ENCODE peak calls at places on chromosomes 1 and 21, in five cellular contexts. F, A, D, C and S are unnamed samples.
A peak's percentile ranks its signal among the peaks of the same experiment; 100 is the strongest.

GRCh38 chr21:36695283-36695634 is 3.7 kb upstream of the SIM2 start:
- DNase-seq in D (no peak), F (no peak), C (no peak), A (no peak), S (no peak)

GRCh38 chr1:24526045-24526444 is 23.4 kb downstream of the RCAN3 start:
- DNase-seq in C (no peak), F (no peak), A (no peak), D (no peak), S (no peak)

GRCh38 chr1:14880456-14881316 is 272.9 kb upstream of the TMEM51 start:
- DNase-seq in D (no peak), A (no peak), C (no peak), F (peak; percentile 96), S (no peak)

GRCh38 chr1:203807211-203807610 is 11.8 kb downstream of the ZBED6 start:
- DNase-seq in D (no peak), F (peak; percentile 90), A (no peak), C (no peak), S (no peak)

GRCh38 chr1:222247081-222247480 is 300.8 kb downstream of the HHIPL2 start:
- DNase-seq in D (no peak), C (no peak), A (no peak), F (no peak), S (no peak)

GRCh38 chr1:240031414-240031813 is 60.3 kb upstream of the FMN2 start:
- DNase-seq in D (no peak), F (peak; percentile 73), C (no peak), A (no peak), S (no peak)

GRCh38 chr1:212791676-212792395 is at the start of the genes NSL1 and TATDN3:
- DNase-seq in C (peak; percentile 73), F (peak; percentile 90), A (peak; percentile 95), D (peak; percentile 91), S (peak; percentile 79)

GRCh38 chr1:187228790-187229189 is 400.0 kb downstream of the PLA2G4A start:
- DNase-seq in A (no peak), D (no peak), C (no peak), F (no peak), S (no peak)

GRCh38 chr1:154258784-154259183 is 13.6 kb upstream of the HAX1 start:
- DNase-seq in A (no peak), F (no peak), C (no peak), D (no peak), S (no peak)

GRCh38 chr1:86666368-86666767 is 38.0 kb upstream of the SH3GLB1 start:
- DNase-seq in A (no peak), D (peak; percentile 35), F (no peak), C (no peak), S (no peak)

GRCh38 chr1:145918992-145919939 is 749 bp upstream of the PEX11B start:
- DNase-seq in C (no peak), A (peak; percentile 54), D (peak; percentile 79), F (peak; percentile 74), S (peak; percentile 81)

GRCh38 chr21:40976198-40977114 is 129.5 kb upstream of the DSCAM start:
- DNase-seq in D (no peak), C (no peak), A (no peak), F (no peak), S (no peak)

GRCh38 chr1:222263791-222264190 is 284.1 kb downstream of the HHIPL2 start:
- DNase-seq in C (no peak), F (no peak), D (no peak), A (no peak), S (no peak)

GRCh38 chr1:53929349-53929945 is 16.1 kb downstream of the IFT25 start:
- DNase-seq in F (no peak), C (no peak), D (no peak), A (no peak), S (no peak)

GRCh38 chr1:167333114-167333513 is 112.4 kb downstream of the POU2F1 start:
- DNase-seq in C (no peak), A (peak; percentile 24), D (no peak), F (no peak), S (no peak)

GRCh38 chr1:203992440-203992839 is 80.5 kb upstream of the SOX13 start:
- DNase-seq in C (no peak), D (no peak), F (peak; percentile 8), A (no peak), S (no peak)

GRCh38 chr1:185533596-185533995 is 200.6 kb upstream of the HMCN1 start:
- DNase-seq in D (no peak), C (no peak), A (no peak), F (no peak), S (no peak)

GRCh38 chr1:180548686-180549326 is 10.0 kb upstream of the OVAAL start:
- DNase-seq in A (no peak), F (no peak), C (no peak), D (no peak), S (no peak)

GRCh38 chr21:18951291-18952038 is 547.9 kb upstream of the TMPRSS15 start:
- DNase-seq in A (no peak), F (no peak), D (no peak), C (peak; percentile 1), S (no peak)

GRCh38 chr1:198858026-198858425 is 219.2 kb downstream of the PTPRC start:
- DNase-seq in D (no peak), C (no peak), A (no peak), F (no peak), S (no peak)

GRCh38 chr1:166080965-166081870 is 85.6 kb downstream of the FAM78B start:
- DNase-seq in A (no peak), D (no peak), C (no peak), F (peak; percentile 5), S (no peak)

GRCh38 chr1:177164380-177165068 is at the start of gene ASTN1:
- DNase-seq in F (peak; percentile 25), A (no peak), D (peak; percentile 61), C (no peak), S (no peak)

GRCh38 chr1:51741121-51741681 is 124.3 kb downstream of the OSBPL9 start:
- DNase-seq in F (no peak), D (no peak), A (no peak), C (no peak), S (no peak)

GRCh38 chr1:244087021-244087560 is 36.0 kb downstream of the ZBTB18 start:
- DNase-seq in F (no peak), D (no peak), A (no peak), C (no peak), S (no peak)

GRCh38 chr1:244082969-244083368 is 31.9 kb downstream of the ZBTB18 start:
- DNase-seq in C (no peak), D (no peak), A (no peak), F (no peak), S (no peak)

GRCh38 chr1:244080343-244080929 is 29.4 kb downstream of the ZBTB18 start:
- DNase-seq in C (no peak), A (no peak), D (no peak), F (no peak), S (no peak)

GRCh38 chr1:244084763-244085162 is 33.7 kb downstream of the ZBTB18 start:
- DNase-seq in D (no peak), A (no peak), F (no peak), C (no peak), S (no peak)

GRCh38 chr1:244083544-244083943 is 32.5 kb downstream of the ZBTB18 start:
- DNase-seq in F (no peak), C (no peak), A (no peak), D (no peak), S (no peak)
- H3K27me3 ChIP-seq in F (peaks cover 26% of the 10 kb centered on the region), C (peaks cover 3% of the 10 kb centered on the region), A (peaks cover 2% of the 10 kb centered on the region), D (no peaks in the 10 kb centered on the region), S (no peaks in the 10 kb centered on the region)

GRCh38 chr1:2906620-2907019 is 105.1 kb upstream of the TTC34 start:
- DNase-seq in A (no peak), F (no peak), C (no peak), D (no peak), S (no peak)

GRCh38 chr1:2905356-2905755 is 103.9 kb upstream of the TTC34 start:
- DNase-seq in D (no peak), C (no peak), A (no peak), F (no peak), S (no peak)

GRCh38 chr1:2904191-2904590 is 102.7 kb upstream of the TTC34 start:
- DNase-seq in D (no peak), F (no peak), C (no peak), A (no peak), S (no peak)

GRCh38 chr1:2907051-2907450 is 105.6 kb upstream of the TTC34 start:
- DNase-seq in C (no peak), D (no peak), A (no peak), F (no peak), S (no peak)

GRCh38 chr1:2906105-2906504 is 104.6 kb upstream of the TTC34 start:
- DNase-seq in F (no peak), D (no peak), A (no peak), C (no peak), S (no peak)
- H3K27me3 ChIP-seq in F (no peaks in the 10 kb centered on the region), D (no peaks in the 10 kb centered on the region), A (no peaks in the 10 kb centered on the region), C (peaks cover 3% of the 10 kb centered on the region), S (peaks cover 24% of the 10 kb centered on the region)

DNA sequence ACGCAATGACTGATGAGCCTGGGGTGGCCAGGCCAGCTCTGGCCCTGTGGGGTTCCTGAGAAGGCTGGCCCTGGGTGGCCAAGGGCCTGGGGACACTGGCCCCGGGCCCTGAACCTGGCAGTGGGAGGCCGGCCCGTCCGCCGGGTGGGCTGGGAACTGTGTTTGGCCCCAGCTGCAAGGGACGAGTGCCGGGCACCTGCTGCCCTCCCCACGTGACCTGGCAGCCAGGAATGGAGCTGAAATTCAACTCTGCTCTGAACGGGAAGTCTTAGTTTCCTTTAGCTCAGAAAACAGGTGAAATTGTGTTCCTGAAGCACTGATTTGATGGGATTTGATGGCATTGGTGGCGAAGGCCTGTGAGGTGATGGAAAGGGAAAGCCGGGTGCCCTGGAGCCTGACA is 8.2 kb upstream of the TTLL10 start:
- DNase-seq in F (no peak), C (no peak), A (no peak), D (no peak), S (no peak)
- H3K27me3 ChIP-seq in F (peaks cover 16% of the 10 kb centered on the region), C (no peaks in the 10 kb centered on the region), A (no peaks in the 10 kb centered on the region), D (no peaks in the 10 kb centered on the region), S (no peaks in the 10 kb centered on the region)

DNA sequence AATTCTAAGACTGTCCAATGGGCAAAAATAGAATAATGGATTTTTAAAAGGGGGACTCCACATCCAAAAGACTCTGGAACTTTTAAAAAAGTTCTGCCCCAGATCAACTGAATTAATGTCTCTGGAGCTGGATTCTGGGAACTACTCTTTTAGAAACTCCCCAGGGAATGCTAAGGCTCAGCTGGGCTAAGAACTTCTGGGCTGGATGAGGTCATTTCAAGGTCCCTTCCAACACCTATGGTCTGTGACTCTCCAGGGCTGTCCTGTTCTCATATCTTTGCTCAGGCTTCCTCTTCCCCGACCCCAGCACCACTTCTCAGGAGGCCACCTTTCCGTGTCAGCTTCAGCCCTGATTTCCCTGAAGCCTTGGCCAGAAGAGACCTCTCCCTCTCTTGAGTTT is 13.5 kb upstream of the PLA2G2C start:
- DNase-seq in A (no peak), F (no peak), C (no peak), D (no peak), S (no peak)
- H3K27me3 ChIP-seq in A (peaks cover 2% of the 10 kb centered on the region), F (peaks cover 41% of the 10 kb centered on the region), C (peaks cover 13% of the 10 kb centered on the region), D (no peaks in the 10 kb centered on the region), S (no peaks in the 10 kb centered on the region)

GRCh38 chr1:50423670-50424000 is 392 bp upstream of the DMRTA2 start:
- DNase-seq in F (peak; percentile 54), C (no peak), D (peak; percentile 58), A (no peak), S (no peak)
- H3K27me3 ChIP-seq in F (peaks cover 98% of the 10 kb centered on the region), C (peaks cover 4% of the 10 kb centered on the region), D (peaks cover 45% of the 10 kb centered on the region), A (peaks cover 8% of the 10 kb centered on the region), S (peaks cover 98% of the 10 kb centered on the region)

GRCh38 chr1:61477301-61477700 is 247.6 kb downstream of the TM2D1 start:
- DNase-seq in F (no peak), A (no peak), D (no peak), C (no peak), S (no peak)
- H3K27me3 ChIP-seq in F (peaks cover 5% of the 10 kb centered on the region), A (no peaks in the 10 kb centered on the region), D (no peaks in the 10 kb centered on the region), C (no peaks in the 10 kb centered on the region), S (no peaks in the 10 kb centered on the region)